ENCODE peak calls at places on chromosomes 12 and 14, in five cellular contexts. M, W, T, U and B are unnamed samples.

GRCh38 chr14:90828642-90829487 is 12.6 kb upstream of the TTC7B start:
- DNase-seq in M (peak; percentile 57), W (no peak), T (no peak), U (peak; percentile 79), B (no peak)

GRCh38 chr14:34715108-34715863 is 893 bp upstream of the CFL2 start:
- DNase-seq in M (no peak), W (no peak), T (no peak), U (no peak), B (no peak)

GRCh38 chr12:92431146-92431545 is 271.6 kb upstream of the PLEKHG7 start:
- DNase-seq in M (no peak), W (no peak), T (no peak), U (no peak), B (peak; percentile 45)

GRCh38 chr14:38363217-38363616 is 107.3 kb upstream of the CLEC14A start:
- DNase-seq in M (no peak), W (no peak), T (no peak), U (no peak), B (no peak)

GRCh38 chr12:53579545-53579955 is 46.6 kb downstream of the ATF7 start:
- DNase-seq in M (no peak), W (no peak), T (no peak), U (peak; percentile 15), B (no peak)

GRCh38 chr12:127987199-127987901 is 279.6 kb upstream of the TMEM132C start:
- DNase-seq in M (no peak), W (no peak), T (no peak), U (no peak), B (no peak)

GRCh38 chr14:92499216-92499615 is 14.4 kb upstream of the RIN3 start:
- DNase-seq in M (no peak), W (no peak), T (no peak), U (no peak), B (no peak)

GRCh38 chr14:64541261-64541970 is 875 bp downstream of the HSPA2 start:
- DNase-seq in M (no peak), W (no peak), T (no peak), U (no peak), B (no peak)

GRCh38 chr12:22276313-22276712 is 58.2 kb downstream of the ST8SIA1 start:
- DNase-seq in M (no peak), W (no peak), T (no peak), U (no peak), B (no peak)

GRCh38 chr12:91975891-91976290 is 169.8 kb downstream of the BTG1 start:
- DNase-seq in M (no peak), W (no peak), T (no peak), U (no peak), B (no peak)

GRCh38 chr12:89690925-89691324 is 17.7 kb downstream of the ATP2B1 start:
- DNase-seq in M (peak; percentile 27), W (no peak), T (no peak), U (no peak), B (no peak)

GRCh38 chr12:45369065-45369464 is 153.2 kb downstream of the ANO6 start:
- DNase-seq in M (peak; percentile 84), W (no peak), T (no peak), U (peak; percentile 36), B (no peak)

GRCh38 chr14:67221248-67221981 is 19.8 kb upstream of the PALS1 start:
- DNase-seq in M (peak; percentile 24), W (no peak), T (no peak), U (peak; percentile 30), B (no peak)

GRCh38 chr12:59122784-59123183 is 202.5 kb upstream of the LRIG3 start:
- DNase-seq in M (no peak), W (no peak), T (no peak), U (no peak), B (no peak)

GRCh38 chr12:97752129-97752528 is 289.5 kb downstream of the RMST start:
- DNase-seq in M (no peak), W (no peak), T (no peak), U (no peak), B (no peak)

GRCh38 chr14:41868396-41868795 is 261.7 kb downstream of the LRFN5 start:
- DNase-seq in M (no peak), W (no peak), T (no peak), U (no peak), B (no peak)

GRCh38 chr12:4148418-4149056 is 125.0 kb upstream of the CCND2 start:
- DNase-seq in M (no peak), W (no peak), T (no peak), U (peak; percentile 26), B (no peak)

GRCh38 chr14:35122696-35123387 is 490 bp downstream of the PRORP start:
- DNase-seq in M (peak; percentile 27), W (no peak), T (no peak), U (peak; percentile 81), B (no peak)

GRCh38 chr14:86933460-86933859 is 1059.5 kb downstream of the GALC start:
- DNase-seq in M (no peak), W (no peak), T (no peak), U (no peak), B (no peak)

GRCh38 chr14:68165274-68165843 is 345.8 kb downstream of the RAD51B start:
- DNase-seq in M (no peak), W (no peak), T (no peak), U (no peak), B (no peak)

GRCh38 chr12:102891756-102892155 is 25.3 kb downstream of the PAH start:
- DNase-seq in M (no peak), W (no peak), T (peak; percentile 64), U (no peak), B (peak; percentile 64)

DNA sequence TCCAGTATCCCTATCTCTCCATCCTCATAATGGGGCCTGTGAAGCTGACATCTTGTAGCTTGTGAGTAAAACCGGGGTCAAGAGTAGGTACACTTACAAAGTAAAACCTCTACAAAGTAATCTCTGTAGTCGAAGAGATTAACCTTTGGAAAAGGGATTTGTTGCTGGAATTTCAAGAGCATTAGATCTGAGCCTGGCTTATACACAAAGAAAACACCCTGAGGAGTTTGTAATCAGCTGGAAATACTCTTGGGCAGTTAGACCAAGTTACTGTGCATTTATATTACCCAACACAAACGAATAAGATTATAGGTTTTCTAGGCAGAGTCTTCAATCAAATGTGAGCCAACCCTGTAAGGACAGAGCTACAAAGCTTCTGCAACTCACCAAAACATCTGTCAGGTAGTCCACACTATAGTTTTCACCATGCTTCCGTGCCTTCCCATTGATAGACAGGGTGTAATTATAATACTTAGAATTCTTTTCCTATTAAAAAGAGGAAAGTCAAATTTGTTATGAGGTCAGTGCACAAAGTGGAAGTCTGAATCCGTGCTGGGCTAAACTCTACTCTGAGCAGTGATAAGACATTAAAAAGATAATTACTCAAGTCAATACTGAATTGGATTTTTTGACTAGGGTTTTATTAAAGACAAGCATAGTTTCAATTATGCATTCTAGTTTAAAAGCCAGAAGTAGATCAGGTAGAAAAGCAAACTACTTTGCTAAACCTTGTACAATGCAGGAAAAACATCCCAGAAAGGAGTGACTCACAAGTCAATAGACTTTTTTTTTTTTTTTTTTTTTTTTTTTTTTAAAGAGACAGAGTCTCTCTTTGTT is 14.6 kb downstream of the GNS start:
- DNase-seq in M (peak; percentile 26), W (no peak), T (no peak), U (no peak), B (no peak)
- H2BK12ac ChIP-seq in M (no peak overlapping the region), W (no peak overlapping the region), T (no peak overlapping the region), U (no peak overlapping the region), B (no peak overlapping the region)

GRCh38 chr12:93886533-93887511 is 209.6 kb downstream of the CRADD start:
- DNase-seq in M (peak; percentile 50), W (no peak), T (no peak), U (no peak), B (no peak)

GRCh38 chr12:93880853-93881522 is 203.8 kb downstream of the CRADD start:
- DNase-seq in M (no peak), W (no peak), T (no peak), U (no peak), B (no peak)

GRCh38 chr12:93882763-93883162 is 205.6 kb downstream of the CRADD start:
- DNase-seq in M (no peak), W (no peak), T (no peak), U (no peak), B (no peak)

GRCh38 chr12:93884794-93885460 is 207.8 kb downstream of the CRADD start:
- DNase-seq in M (peak; percentile 28), W (no peak), T (no peak), U (peak; percentile 42), B (no peak)

DNA sequence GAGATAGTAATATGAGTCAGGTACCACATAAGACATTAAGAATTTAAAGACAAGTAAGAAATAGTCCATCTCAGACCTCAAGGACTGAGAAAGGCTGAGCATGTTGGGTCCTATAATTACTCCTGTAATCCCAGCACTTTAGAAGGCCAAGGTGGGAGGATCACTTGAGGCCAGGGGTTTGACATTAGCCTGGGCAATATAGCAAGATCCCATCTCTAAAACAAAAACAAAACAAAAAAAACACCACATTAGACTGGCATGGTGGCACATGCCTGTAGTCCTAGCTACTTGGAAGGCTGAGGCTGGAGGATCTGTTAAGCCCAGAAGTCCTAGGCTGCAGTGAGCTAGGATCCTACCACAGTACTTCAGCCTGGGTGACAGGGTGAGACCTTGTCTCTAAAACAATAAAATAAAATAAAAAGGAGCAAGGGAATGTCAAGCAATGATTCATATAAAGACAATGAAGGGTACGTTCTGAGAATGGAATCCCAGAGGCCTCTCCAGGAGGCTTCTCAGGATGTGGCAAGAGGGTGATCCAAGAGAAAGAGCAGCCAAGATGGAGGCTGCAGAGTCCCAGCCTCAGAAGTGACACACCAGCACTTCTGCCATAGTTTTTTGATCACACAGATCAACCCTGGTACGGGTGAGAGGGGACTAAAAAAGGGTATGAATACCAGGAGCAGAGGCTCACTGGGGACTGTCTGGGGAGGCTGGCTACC is 206.4 kb downstream of the CRADD start:
- DNase-seq in M (peak; percentile 54), W (no peak), T (no peak), U (peak; percentile 71), B (no peak)
- H2BK5ac ChIP-seq in M (no peak overlapping the region), W (no peak overlapping the region), T (no peak overlapping the region), U (no peak overlapping the region), B (no peak overlapping the region)

GRCh38 chr14:58014778-58015177 is 137.2 kb downstream of the ARMH4 start:
- DNase-seq in M (no peak), W (no peak), T (no peak), U (no peak), B (no peak)
- H2BK12ac ChIP-seq in M (no peak overlapping the region), W (no peak overlapping the region), T (no peak overlapping the region), U (no peak overlapping the region), B (no peak overlapping the region)

DNA sequence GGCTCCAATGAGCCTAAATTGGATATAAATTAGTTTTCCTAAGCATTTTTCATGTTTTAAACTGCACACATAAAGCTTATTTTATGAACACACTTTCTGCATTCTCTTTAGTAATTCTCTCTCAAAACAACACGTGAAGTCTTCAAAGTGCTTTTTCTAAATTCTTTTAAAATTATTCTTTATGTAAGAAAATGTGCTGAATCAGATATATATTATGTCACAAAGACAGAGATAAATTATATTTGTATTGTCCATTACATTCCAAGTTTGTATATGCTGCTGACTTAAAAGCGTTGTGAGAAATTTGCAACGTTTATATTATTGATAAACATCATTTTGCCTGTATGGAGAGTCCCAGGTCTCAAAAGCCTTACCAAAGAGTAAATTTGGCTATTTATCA is 465.2 kb downstream of the BCAT1 start:
- DNase-seq in M (no peak), W (no peak), T (no peak), U (no peak), B (no peak)
- H2BK5ac ChIP-seq in M (no peak overlapping the region), W (no peak overlapping the region), T (no peak overlapping the region), U (no peak overlapping the region), B (no peak overlapping the region)

GRCh38 chr12:3042394-3042793 is 34.8 kb upstream of the TSPAN9 start:
- DNase-seq in M (no peak), W (no peak), T (no peak), U (no peak), B (peak; percentile 26)
- H2BK12ac ChIP-seq in M (no peak overlapping the region), W (no peak overlapping the region), T (no peak overlapping the region), U (no peak overlapping the region), B (no peak overlapping the region)